ENCODE peak calls at places on chromosomes 12 and 14, in seven cellular contexts. One of them, this sample, is unnamed.

GRCh38 chr12:97168804-97169203 is 261.7 kb downstream of the NEDD1 start:
- DNase-seq in endodermal cell: no peak
- DNase-seq in colonic mucosa: no peak
- DNase-seq in HFF-Myc: no peak
- DNase-seq in pancreas: no peak
- DNase-seq in AG09319: no peak
- DNase-seq in body of pancreas: no peak
- DNase-seq in this sample: no peak

GRCh38 chr12:68572650-68573049 is 38.0 kb upstream of the RAP1B start:
- DNase-seq in AG09319: no peak
- DNase-seq in colonic mucosa: no peak
- DNase-seq in body of pancreas: no peak
- DNase-seq in endodermal cell: no peak
- DNase-seq in pancreas: no peak
- DNase-seq in HFF-Myc: no peak
- DNase-seq in this sample: no peak

GRCh38 chr12:106645074-106645421 is 62.2 kb downstream of the RFX4 start:
- DNase-seq in endodermal cell: no peak
- DNase-seq in body of pancreas: peak
- DNase-seq in colonic mucosa: peak
- DNase-seq in pancreas: peak
- DNase-seq in AG09319: no peak
- DNase-seq in HFF-Myc: no peak
- DNase-seq in this sample: no peak

GRCh38 chr14:22630486-22630885 is 13.7 kb downstream of the OR6J1 start:
- DNase-seq in endodermal cell: no peak
- DNase-seq in body of pancreas: no peak
- DNase-seq in colonic mucosa: no peak
- DNase-seq in HFF-Myc: no peak
- DNase-seq in AG09319: no peak
- DNase-seq in pancreas: no peak
- DNase-seq in this sample: no peak

GRCh38 chr12:128970941-128971340 is 117.7 kb downstream of the GLT1D1 start:
- DNase-seq in colonic mucosa: no peak
- DNase-seq in endodermal cell: no peak
- DNase-seq in AG09319: no peak
- DNase-seq in HFF-Myc: no peak
- DNase-seq in body of pancreas: no peak
- DNase-seq in pancreas: no peak
- DNase-seq in this sample: no peak

GRCh38 chr14:91884664-91885063 is 17.3 kb upstream of the TC2N start:
- DNase-seq in AG09319: no peak
- DNase-seq in body of pancreas: no peak
- DNase-seq in pancreas: no peak
- DNase-seq in HFF-Myc: no peak
- DNase-seq in endodermal cell: peak
- DNase-seq in colonic mucosa: no peak
- DNase-seq in this sample: no peak

GRCh38 chr14:76773188-76773885 is 12.1 kb downstream of the VASH1 start:
- DNase-seq in pancreas: peak
- DNase-seq in HFF-Myc: peak
- DNase-seq in body of pancreas: peak
- DNase-seq in colonic mucosa: peak
- DNase-seq in endodermal cell: peak
- DNase-seq in AG09319: peak
- DNase-seq in this sample: peak

GRCh38 chr12:51863921-51864700 is 15.6 kb upstream of the FIGNL2 start:
- DNase-seq in endodermal cell: peak
- DNase-seq in HFF-Myc: no peak
- DNase-seq in AG09319: no peak
- DNase-seq in pancreas: no peak
- DNase-seq in body of pancreas: no peak
- DNase-seq in colonic mucosa: no peak
- DNase-seq in this sample: peak

GRCh38 chr14:68715032-68715924 is 77.6 kb downstream of the ZFP36L1 start:
- DNase-seq in body of pancreas: no peak
- DNase-seq in endodermal cell: no peak
- DNase-seq in colonic mucosa: no peak
- DNase-seq in pancreas: no peak
- DNase-seq in HFF-Myc: no peak
- DNase-seq in AG09319: no peak
- DNase-seq in this sample: no peak

GRCh38 chr12:83157604-83158003 is 470.9 kb downstream of the TMTC2 start:
- DNase-seq in colonic mucosa: no peak
- DNase-seq in AG09319: no peak
- DNase-seq in HFF-Myc: no peak
- DNase-seq in pancreas: no peak
- DNase-seq in body of pancreas: no peak
- DNase-seq in endodermal cell: no peak
- DNase-seq in this sample: no peak

GRCh38 chr12:115335048-115335447 is 651.1 kb upstream of the TBX3 start:
- DNase-seq in colonic mucosa: no peak
- DNase-seq in AG09319: no peak
- DNase-seq in pancreas: no peak
- DNase-seq in body of pancreas: no peak
- DNase-seq in HFF-Myc: no peak
- DNase-seq in endodermal cell: no peak
- DNase-seq in this sample: no peak

GRCh38 chr14:55097894-55098560 is 31.0 kb upstream of the LGALS3 start:
- DNase-seq in pancreas: peak
- DNase-seq in AG09319: no peak
- DNase-seq in HFF-Myc: no peak
- DNase-seq in colonic mucosa: no peak
- DNase-seq in endodermal cell: no peak
- DNase-seq in body of pancreas: no peak
- DNase-seq in this sample: no peak

GRCh38 chr14:90715495-90715894 is 100.7 kb downstream of the TTC7B start:
- DNase-seq in body of pancreas: no peak
- DNase-seq in AG09319: no peak
- DNase-seq in pancreas: no peak
- DNase-seq in colonic mucosa: no peak
- DNase-seq in HFF-Myc: no peak
- DNase-seq in endodermal cell: no peak
- DNase-seq in this sample: no peak

GRCh38 chr12:10497602-10498001 is 8.1 kb upstream of the EIF2S3B start:
- DNase-seq in body of pancreas: no peak
- DNase-seq in endodermal cell: no peak
- DNase-seq in pancreas: no peak
- DNase-seq in HFF-Myc: no peak
- DNase-seq in AG09319: no peak
- DNase-seq in colonic mucosa: no peak
- DNase-seq in this sample: no peak

GRCh38 chr14:101182476-101182875 is 279.0 kb upstream of the RTL1 start:
- DNase-seq in HFF-Myc: no peak
- DNase-seq in colonic mucosa: no peak
- DNase-seq in pancreas: peak
- DNase-seq in body of pancreas: no peak
- DNase-seq in endodermal cell: no peak
- DNase-seq in AG09319: no peak
- DNase-seq in this sample: no peak

GRCh38 chr14:35534130-35534883 is at the start of gene INSM2:
- DNase-seq in AG09319: no peak
- DNase-seq in body of pancreas: peak
- DNase-seq in pancreas: no peak
- DNase-seq in colonic mucosa: no peak
- DNase-seq in HFF-Myc: no peak
- DNase-seq in endodermal cell: no peak
- DNase-seq in this sample: no peak

GRCh38 chr14:33958616-33959226 is 7.8 kb upstream of the EGLN3 start:
- DNase-seq in endodermal cell: no peak
- DNase-seq in body of pancreas: no peak
- DNase-seq in colonic mucosa: no peak
- DNase-seq in pancreas: no peak
- DNase-seq in HFF-Myc: no peak
- DNase-seq in AG09319: no peak
- DNase-seq in this sample: no peak

GRCh38 chr12:40560848-40561247 is 131.4 kb upstream of the CNTN1 start:
- DNase-seq in colonic mucosa: no peak
- DNase-seq in pancreas: no peak
- DNase-seq in body of pancreas: no peak
- DNase-seq in endodermal cell: no peak
- DNase-seq in AG09319: no peak
- DNase-seq in HFF-Myc: no peak
- DNase-seq in this sample: no peak

DNA sequence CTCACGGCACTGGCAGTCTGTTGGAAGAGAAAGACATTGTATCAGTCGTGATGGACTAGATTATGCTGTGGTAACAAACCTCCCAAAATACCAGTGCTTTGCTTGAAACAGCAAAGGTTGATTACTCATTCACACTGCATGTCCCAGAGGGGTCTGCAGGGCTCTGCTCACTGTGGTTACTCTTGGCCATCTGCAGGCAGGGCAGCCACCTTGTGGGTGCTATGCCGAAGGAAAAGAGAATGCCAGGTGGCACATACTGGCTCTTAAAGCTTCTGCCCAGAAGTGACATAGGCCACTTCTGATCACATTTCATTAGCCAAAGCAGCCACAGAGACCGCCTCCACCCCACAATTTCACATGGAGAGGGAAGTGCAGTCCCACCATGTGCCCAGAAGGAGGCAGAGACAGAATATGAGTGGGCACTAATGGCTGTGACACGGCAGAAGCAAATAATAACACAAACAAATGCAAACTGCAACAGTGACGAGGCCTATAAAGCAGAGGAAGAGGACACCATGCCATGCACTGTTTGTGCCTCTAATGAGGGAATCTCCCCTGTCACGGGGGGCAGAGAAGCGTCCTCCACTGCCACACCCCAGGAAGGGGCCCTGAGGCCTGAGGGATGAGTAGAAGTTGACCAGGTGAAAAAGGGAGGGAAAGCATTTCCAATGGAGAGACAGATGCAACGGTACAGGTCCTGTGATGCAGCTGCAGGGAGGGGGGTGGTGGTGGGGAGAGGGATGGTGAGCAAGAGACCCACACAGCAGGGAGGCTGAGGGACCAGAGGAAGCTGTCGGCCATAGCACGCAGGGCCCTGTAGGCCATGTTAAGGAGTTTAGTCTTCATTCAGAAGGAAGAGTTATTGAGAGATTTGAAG is 51.7 kb upstream of the KICS2 start:
- DNase-seq in colonic mucosa: no peak
- DNase-seq in body of pancreas: no peak
- DNase-seq in pancreas: no peak
- DNase-seq in endodermal cell: peak
- DNase-seq in HFF-Myc: no peak
- DNase-seq in AG09319: no peak
- DNase-seq in this sample: peak
- TF ChIP-seq CTCF in colonic mucosa: no peak
- TF ChIP-seq CTCF in body of pancreas: peak
- TF ChIP-seq CTCF in pancreas: no peak
- TF ChIP-seq CTCF in endodermal cell: peak
- TF ChIP-seq CTCF in HFF-Myc: peak
- TF ChIP-seq CTCF in AG09319: peak
- TF ChIP-seq CTCF in this sample: peak

GRCh38 chr12:87270894-87271293 is 758.3 kb downstream of the C12orf50 start:
- DNase-seq in body of pancreas: no peak
- DNase-seq in AG09319: no peak
- DNase-seq in colonic mucosa: no peak
- DNase-seq in HFF-Myc: no peak
- DNase-seq in endodermal cell: no peak
- DNase-seq in pancreas: no peak
- DNase-seq in this sample: no peak

DNA sequence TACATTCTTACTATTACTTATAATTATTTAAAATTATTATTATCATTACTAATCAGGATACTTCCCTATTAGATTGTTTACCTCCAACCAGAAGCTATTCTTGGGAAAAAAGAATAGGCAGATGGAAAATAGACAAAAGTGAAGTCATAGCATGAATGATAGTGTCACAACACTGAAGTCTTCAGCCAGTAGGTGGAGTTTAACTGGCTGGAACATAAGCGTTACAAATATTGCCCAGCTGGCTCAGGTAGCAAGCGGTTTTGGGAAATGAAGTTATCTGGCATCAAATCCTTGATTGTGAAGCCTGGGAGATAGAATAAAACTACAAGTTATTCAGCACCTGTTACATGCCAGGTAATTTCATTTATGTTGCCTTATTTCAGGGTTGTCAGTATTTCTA is 762.9 kb downstream of the C12orf50 start:
- DNase-seq in HFF-Myc: no peak
- DNase-seq in colonic mucosa: no peak
- DNase-seq in AG09319: no peak
- DNase-seq in endodermal cell: no peak
- DNase-seq in pancreas: no peak
- DNase-seq in body of pancreas: no peak
- DNase-seq in this sample: peak
- TF ChIP-seq CTCF in HFF-Myc: no peak
- TF ChIP-seq CTCF in colonic mucosa: no peak
- TF ChIP-seq CTCF in AG09319: no peak
- TF ChIP-seq CTCF in endodermal cell: peak
- TF ChIP-seq CTCF in pancreas: no peak
- TF ChIP-seq CTCF in body of pancreas: peak
- TF ChIP-seq CTCF in this sample: peak

DNA sequence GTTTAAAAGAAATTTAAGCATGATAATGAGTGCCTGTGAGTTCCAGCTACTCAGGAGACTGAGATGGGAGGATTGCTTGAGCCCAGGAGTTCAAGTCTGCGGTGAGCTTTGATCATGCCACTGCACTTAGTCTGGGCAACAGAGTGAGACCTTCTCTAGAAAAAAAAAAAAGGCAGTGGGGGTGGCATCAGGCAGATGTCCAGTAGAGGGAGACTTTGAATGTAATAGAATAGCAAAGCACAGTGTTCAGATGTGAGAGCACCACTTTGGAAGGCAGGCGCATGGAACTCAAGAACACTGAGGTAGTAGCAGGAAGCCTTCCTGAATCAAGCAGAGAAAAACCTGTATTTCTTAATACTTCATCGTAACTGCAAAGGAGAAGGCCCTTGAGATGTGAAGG is 394.5 kb upstream of the GARIN6 start:
- DNase-seq in body of pancreas: no peak
- DNase-seq in colonic mucosa: no peak
- DNase-seq in AG09319: no peak
- DNase-seq in endodermal cell: no peak
- DNase-seq in HFF-Myc: no peak
- DNase-seq in pancreas: no peak
- DNase-seq in this sample: no peak
- TF ChIP-seq CTCF in body of pancreas: no peak
- TF ChIP-seq CTCF in colonic mucosa: no peak
- TF ChIP-seq CTCF in AG09319: no peak
- TF ChIP-seq CTCF in endodermal cell: peak
- TF ChIP-seq CTCF in HFF-Myc: no peak
- TF ChIP-seq CTCF in pancreas: no peak
- TF ChIP-seq CTCF in this sample: peak

DNA sequence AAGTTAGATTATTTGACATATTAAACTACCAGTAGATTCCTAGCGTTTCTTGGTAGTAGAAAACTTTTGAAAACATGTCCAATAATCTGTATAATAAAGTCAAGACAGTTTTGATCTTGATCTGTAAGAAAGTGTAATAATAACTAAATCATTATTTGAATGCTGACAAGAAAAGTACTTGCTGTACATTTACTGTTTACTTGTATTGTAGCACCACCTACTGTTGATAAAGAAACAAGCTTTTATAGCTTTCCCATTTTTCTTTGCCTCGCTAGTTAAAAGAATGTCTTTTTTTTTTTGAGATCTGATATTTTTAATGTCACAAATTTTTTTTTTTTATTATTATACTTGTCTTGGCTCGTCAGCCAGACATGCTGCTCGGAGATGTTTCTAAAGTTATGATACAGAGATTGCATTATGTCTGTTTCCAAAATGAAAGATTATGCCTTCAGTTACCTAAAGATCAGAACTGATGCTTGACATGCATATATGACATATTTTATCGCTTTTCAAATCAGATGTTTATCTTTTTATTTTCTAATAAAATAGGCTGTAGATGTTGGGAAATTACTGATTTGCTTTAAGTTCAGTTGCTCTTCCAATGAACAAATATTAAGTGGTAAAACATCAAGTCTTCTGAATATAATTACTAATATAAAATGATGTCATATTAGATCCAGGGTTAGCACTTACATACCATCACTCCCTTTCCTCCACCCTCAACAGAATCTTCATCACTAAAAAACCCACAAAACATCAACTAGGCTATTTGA is 140.5 kb downstream of the AKAP6 start:
- DNase-seq in endodermal cell: no peak
- DNase-seq in body of pancreas: no peak
- DNase-seq in colonic mucosa: no peak
- DNase-seq in HFF-Myc: no peak
- DNase-seq in AG09319: peak
- DNase-seq in pancreas: no peak
- DNase-seq in this sample: peak
- TF ChIP-seq CTCF in endodermal cell: peak
- TF ChIP-seq CTCF in body of pancreas: peak
- TF ChIP-seq CTCF in colonic mucosa: peak
- TF ChIP-seq CTCF in HFF-Myc: peak
- TF ChIP-seq CTCF in AG09319: peak
- TF ChIP-seq CTCF in pancreas: peak
- TF ChIP-seq CTCF in this sample: peak